ENCODE peak calls at places on chromosomes 1 and 21, in seven cellular contexts. C is ovary, T is heart right ventricle, G is adrenal gland, J is colonic mucosa, D is osteoblast, I is hepatocyte. X is an unnamed sample.

GRCh38 chr1:43302721-43303476 is 2.1 kb downstream of the TIE1 start:
- DNase-seq in C (no peak), T (no peak), G (no peak), J (peak), D (peak), I (peak), X (no peak)

GRCh38 chr21:42595281-42596187 is 57.9 kb upstream of the PDE9A start:
- DNase-seq in C (no peak), T (no peak), G (no peak), J (no peak), D (peak), I (no peak), X (no peak)

GRCh38 chr1:237050185-237050584 is 8.2 kb downstream of the RYR2 start:
- DNase-seq in C (no peak), T (no peak), G (no peak), J (no peak), D (no peak), I (no peak), X (no peak)

GRCh38 chr1:175537571-175537970 is 205.8 kb downstream of the TNR start:
- DNase-seq in C (no peak), T (no peak), G (no peak), J (no peak), D (no peak), I (no peak), X (no peak)

GRCh38 chr1:196078691-196079090 is 529.5 kb downstream of the KCNT2 start:
- DNase-seq in C (no peak), T (no peak), G (no peak), J (no peak), D (no peak), I (no peak), X (no peak)

GRCh38 chr1:41889506-41890414 is 29.0 kb downstream of the HIVEP3 start:
- DNase-seq in C (no peak), T (no peak), G (no peak), J (no peak), D (no peak), I (no peak), X (no peak)

GRCh38 chr1:162302660-162303344 is 73.9 kb downstream of the SPATA46 start:
- DNase-seq in C (no peak), T (no peak), G (no peak), J (no peak), D (peak), I (no peak), X (no peak)

GRCh38 chr1:58858344-58858673 is 74.5 kb upstream of the JUN start:
- DNase-seq in C (no peak), T (no peak), G (no peak), J (no peak), D (no peak), I (no peak), X (no peak)

GRCh38 chr1:68120136-68120791 is 69.8 kb upstream of the DIRAS3 start:
- DNase-seq in C (peak), T (peak), G (peak), J (peak), D (no peak), I (peak), X (peak)

GRCh38 chr1:162905759-162906158 is 44.8 kb upstream of the CCDC190 start:
- DNase-seq in C (no peak), T (no peak), G (no peak), J (no peak), D (no peak), I (peak), X (no peak)

GRCh38 chr21:46183910-46184624 is at the start of gene SPATC1L:
- DNase-seq in C (peak), T (peak), G (peak), J (peak), D (peak), I (peak), X (no peak)

GRCh38 chr1:68358439-68358838 is 91.3 kb downstream of the RPE65 start:
- DNase-seq in C (no peak), T (peak), G (no peak), J (no peak), D (no peak), I (no peak), X (peak)

GRCh38 chr1:237186733-237187132 is 144.7 kb downstream of the RYR2 start:
- DNase-seq in C (no peak), T (no peak), G (no peak), J (no peak), D (no peak), I (no peak), X (no peak)

GRCh38 chr1:43270421-43271095 is 775 bp downstream of the TMEM125 start:
- DNase-seq in C (peak), T (no peak), G (no peak), J (peak), D (no peak), I (peak), X (peak)

GRCh38 chr1:229430761-229431269 is 3.1 kb downstream of the ACTA1 start:
- DNase-seq in C (peak), T (peak), G (peak), J (peak), D (peak), I (peak), X (no peak)

GRCh38 chr1:188343914-188344313 is 1515.2 kb downstream of the PLA2G4A start:
- DNase-seq in C (no peak), T (no peak), G (no peak), J (no peak), D (no peak), I (no peak), X (no peak)

GRCh38 chr1:162030741-162031280 is 7.1 kb upstream of the OLFML2B start:
- DNase-seq in C (no peak), T (no peak), G (no peak), J (no peak), D (peak), I (no peak), X (no peak)

GRCh38 chr1:18100493-18101063 is 7.0 kb upstream of the IGSF21 start:
- DNase-seq in C (no peak), T (peak), G (peak), J (peak), D (peak), I (peak), X (peak)

GRCh38 chr1:69700770-69701169 is 133.0 kb downstream of the LRRC7 start:
- DNase-seq in C (no peak), T (no peak), G (no peak), J (no peak), D (no peak), I (peak), X (no peak)

GRCh38 chr1:245673920-245674414 is 519.2 kb downstream of the KIF26B start:
- DNase-seq in C (no peak), T (no peak), G (no peak), J (no peak), D (no peak), I (no peak), X (no peak)

GRCh38 chr1:102535829-102536505 is 539.2 kb upstream of the OLFM3 start:
- DNase-seq in C (no peak), T (no peak), G (no peak), J (no peak), D (no peak), I (no peak), X (no peak)
- H3K27ac ChIP-seq in C (no peak), T (no peak), G (no peak), J (no peak), D (no peak), I (no peak), X (no peak)

DNA sequence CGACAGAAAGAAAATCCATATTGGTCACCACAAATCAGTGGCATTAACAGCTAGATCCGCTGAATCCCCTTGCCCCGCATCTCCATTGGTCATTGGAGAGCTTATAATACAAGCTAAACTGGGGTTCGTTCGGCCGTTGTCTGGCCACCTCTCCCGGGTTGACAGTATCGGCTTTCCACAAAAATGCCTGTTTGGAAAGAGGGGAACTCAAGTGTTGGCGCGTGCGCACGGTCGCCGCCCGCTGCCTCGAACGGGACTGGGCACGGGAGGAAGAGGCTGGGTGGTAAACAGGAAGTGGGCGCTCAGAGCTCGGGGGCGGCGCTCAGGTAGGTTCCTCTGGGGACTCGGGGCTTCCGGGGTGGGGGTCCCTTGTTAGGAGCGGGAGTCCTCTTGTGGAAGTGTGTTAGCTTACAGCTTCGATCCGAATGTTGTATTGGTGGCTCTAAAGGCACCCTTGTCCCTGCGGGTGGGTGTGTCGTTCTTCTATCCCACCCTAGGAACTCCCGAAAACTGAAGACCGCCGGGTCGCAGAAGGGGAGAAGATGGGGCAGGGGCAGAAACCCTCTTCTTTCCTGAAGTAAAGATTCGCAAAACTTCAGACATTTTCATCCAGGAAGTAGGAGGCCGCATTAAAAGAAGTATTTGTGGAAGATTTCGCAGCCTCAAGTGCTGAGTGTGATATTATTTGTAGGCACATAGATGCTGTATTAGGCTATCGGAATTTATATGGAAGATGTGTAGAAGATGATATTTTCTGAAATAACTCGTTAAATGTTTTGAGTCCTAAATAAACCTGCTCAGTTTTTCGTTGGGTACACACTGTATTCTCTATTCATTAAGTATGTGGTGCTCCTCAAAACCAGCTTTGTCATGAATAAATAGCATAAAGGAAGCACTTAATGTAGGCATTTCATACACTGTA is 988 bp downstream of the BROX start:
- DNase-seq in C (peak), T (peak), G (peak), J (peak), D (peak), I (peak), X (peak)
- TF ChIP-seq CTCF in C (no peak), T (no peak), G (no peak), J (no peak), D (no peak), I (no peak), X (no peak)

DNA sequence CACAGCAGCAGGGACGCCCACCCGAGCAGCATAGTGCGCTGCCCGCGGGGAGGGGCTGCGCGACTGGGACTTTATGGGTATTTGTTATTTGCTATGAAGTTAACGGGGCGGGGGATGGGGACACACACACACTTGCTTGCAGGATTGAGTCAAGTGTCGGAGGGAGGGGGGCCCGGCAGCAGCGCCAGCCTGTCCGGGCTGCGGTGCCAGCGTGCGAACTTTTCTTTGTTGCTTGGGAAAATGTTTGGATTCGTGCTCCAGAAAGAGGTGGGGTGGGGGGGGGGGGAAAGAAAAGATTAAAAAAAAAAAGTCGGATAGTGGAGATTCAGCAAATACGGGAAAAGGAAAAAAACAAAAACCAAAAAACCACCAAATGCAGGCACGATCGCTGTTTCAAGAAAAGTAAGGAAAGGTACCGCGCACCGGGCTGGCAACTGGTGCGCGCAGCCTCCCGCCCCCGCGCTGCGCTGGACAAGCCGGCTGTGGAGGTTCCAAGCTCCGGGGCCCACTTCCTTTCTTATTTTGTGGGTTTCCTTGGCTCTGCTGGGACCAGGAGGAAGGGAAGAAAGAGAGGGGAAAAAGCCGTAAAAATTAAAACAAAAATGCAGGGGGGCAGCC is 419 bp downstream of the ADAMTS5 start:
- DNase-seq in C (no peak), T (no peak), G (no peak), J (no peak), D (peak), I (peak), X (peak)
- H3K4me3 ChIP-seq in C (peak), T (peak), G (peak), J (peak), D (peak), I (peak), X (peak)

GRCh38 chr1:30751830-30752650 is 5.5 kb downstream of the LAPTM5 start:
- DNase-seq in C (no peak), T (no peak), G (no peak), J (no peak), D (peak), I (no peak), X (no peak)

GRCh38 chr1:30752651-30752908 is 5.0 kb downstream of the LAPTM5 start:
- DNase-seq in C (no peak), T (no peak), G (no peak), J (no peak), D (no peak), I (no peak), X (no peak)

GRCh38 chr1:30755334-30755733 is 2.2 kb downstream of the LAPTM5 start:
- DNase-seq in C (no peak), T (no peak), G (no peak), J (no peak), D (no peak), I (no peak), X (no peak)

GRCh38 chr1:30754684-30755171 is 2.8 kb downstream of the LAPTM5 start:
- DNase-seq in C (no peak), T (no peak), G (no peak), J (no peak), D (peak), I (no peak), X (no peak)

DNA sequence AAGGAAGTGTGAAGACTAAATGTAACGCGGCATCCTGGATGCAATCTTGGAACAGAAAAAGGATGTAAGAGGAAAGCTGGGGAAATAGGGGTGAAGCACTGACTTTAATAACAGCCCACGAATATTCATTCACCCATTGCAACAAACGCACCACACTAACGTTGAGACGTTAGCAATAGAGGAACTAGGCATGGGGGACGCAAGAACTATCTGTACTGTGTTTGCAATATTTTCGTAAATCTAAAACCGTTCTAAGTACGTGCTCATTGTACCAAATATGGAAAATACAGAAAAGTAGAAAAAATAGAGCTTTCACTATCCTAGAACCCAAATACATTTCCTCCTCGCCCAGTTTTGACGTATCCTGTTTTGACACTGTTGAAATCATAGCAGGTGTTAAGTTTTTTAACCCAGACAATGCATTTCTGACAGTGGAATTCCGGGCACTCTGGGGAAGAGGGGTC is 3.9 kb downstream of the LAPTM5 start:
- DNase-seq in C (no peak), T (no peak), G (no peak), J (no peak), D (no peak), I (no peak), X (no peak)
- H3K27ac ChIP-seq in C (no peak), T (no peak), G (no peak), J (peak), D (no peak), I (no peak), X (no peak)

GRCh38 chr1:3578433-3578805 is 32.9 kb downstream of the MEGF6 start:
- DNase-seq in C (no peak), T (no peak), G (no peak), J (no peak), D (no peak), I (no peak), X (no peak)

GRCh38 chr1:3579626-3580025 is 31.7 kb downstream of the MEGF6 start:
- DNase-seq in C (no peak), T (no peak), G (no peak), J (no peak), D (no peak), I (no peak), X (no peak)

GRCh38 chr1:3578906-3579305 is 32.4 kb downstream of the MEGF6 start:
- DNase-seq in C (no peak), T (no peak), G (no peak), J (no peak), D (no peak), I (no peak), X (no peak)

GRCh38 chr1:3581296-3581695 is 30.0 kb downstream of the MEGF6 start:
- DNase-seq in C (no peak), T (no peak), G (no peak), J (no peak), D (no peak), I (no peak), X (no peak)

GRCh38 chr1:3580231-3580630 is 31.1 kb downstream of the MEGF6 start:
- DNase-seq in C (no peak), T (no peak), G (no peak), J (no peak), D (no peak), I (no peak), X (no peak)
- TF ChIP-seq CTCF in C (no peak), T (no peak), G (no peak), J (no peak), D (no peak), I (no peak), X (no peak)

GRCh38 chr1:109400035-109400655 is 2.4 kb upstream of the SORT1 start:
- DNase-seq in C (no peak), T (no peak), G (no peak), J (no peak), D (no peak), I (no peak), X (no peak)

GRCh38 chr1:109399326-109399957 is 1.7 kb upstream of the SORT1 start:
- DNase-seq in C (no peak), T (peak), G (peak), J (peak), D (peak), I (peak), X (no peak)

GRCh38 chr1:109396971-109397370 is 747 bp downstream of the SORT1 start:
- DNase-seq in C (no peak), T (no peak), G (peak), J (peak), D (peak), I (no peak), X (no peak)

GRCh38 chr1:109397451-109398342 is at the start of gene SORT1:
- DNase-seq in C (peak), T (peak), G (peak), J (peak), D (peak), I (peak), X (peak)

GRCh38 chr1:109398343-109399225 is 866 bp upstream of the SORT1 start:
- DNase-seq in C (no peak), T (no peak), G (no peak), J (peak), D (peak), I (no peak), X (no peak)
- H3K4me3 ChIP-seq in C (peak), T (peak), G (peak), J (peak), D (peak), I (peak), X (peak)

GRCh38 chr1:31757204-31757679 is 6.9 kb downstream of the ADGRB2 start:
- DNase-seq in C (no peak), T (no peak), G (no peak), J (no peak), D (no peak), I (no peak), X (no peak)
- H3K27ac ChIP-seq in C (no peak), T (no peak), G (no peak), J (no peak), D (no peak), I (no peak), X (no peak)

GRCh38 chr1:160935527-160936258 is 18.9 kb downstream of the ITLN2 start:
- DNase-seq in C (no peak), T (no peak), G (no peak), J (no peak), D (peak), I (no peak), X (no peak)
- TF ChIP-seq CTCF in C (no peak), T (no peak), G (no peak), J (no peak), D (no peak), I (no peak), X (no peak)

GRCh38 chr1:6178751-6179563 is 1.2 kb downstream of the CHD5 start:
- DNase-seq in C (no peak), T (no peak), G (no peak), J (no peak), D (peak), I (no peak), X (no peak)
- H3K4me3 ChIP-seq in C (no peak), T (peak), G (no peak), J (no peak), D (no peak), I (no peak), X (peak)

DNA sequence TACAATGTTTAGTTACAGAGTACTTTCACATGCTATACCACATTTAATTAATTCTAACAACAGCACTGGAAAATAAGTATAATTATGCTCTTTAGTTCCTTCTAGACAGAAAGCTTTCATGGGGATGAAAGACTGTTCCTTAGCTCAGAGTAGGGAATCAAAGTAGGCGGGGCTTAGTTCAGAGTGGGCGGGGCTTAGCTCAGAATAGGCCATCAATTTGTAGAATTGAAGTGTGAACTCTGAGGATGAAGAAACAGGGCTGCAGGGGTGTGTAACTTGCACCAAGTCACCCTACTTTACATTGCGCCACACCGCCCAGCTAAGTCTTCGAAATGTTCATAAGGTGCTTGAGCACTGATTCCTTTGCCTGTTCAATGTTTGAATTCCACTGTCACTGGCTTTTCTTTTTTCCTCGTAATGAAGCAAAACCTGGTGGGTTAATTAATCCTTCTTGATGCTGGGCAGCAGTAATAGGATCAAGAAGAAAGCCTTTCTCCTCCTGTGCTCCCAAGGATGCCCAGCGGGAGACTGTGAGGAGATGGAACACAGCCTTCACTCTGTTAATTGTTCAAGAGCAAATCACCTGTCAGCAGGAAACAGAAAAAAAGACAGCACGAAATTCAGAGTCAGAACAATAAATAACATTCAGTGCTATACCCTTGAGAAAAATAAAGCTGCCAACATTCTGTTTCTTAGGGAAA is 66.6 kb upstream of the CAMK1G start:
- DNase-seq in C (no peak), T (no peak), G (no peak), J (no peak), D (no peak), I (no peak), X (no peak)
- H3K27ac ChIP-seq in C (no peak), T (no peak), G (no peak), J (no peak), D (no peak), I (no peak), X (no peak)